ENCODE peak calls at places on chromosomes 1 and 21, in nine cellular contexts. One of them, this sample, is unnamed. For H3K27me3, the result is how much of the 10 kb centered on the place peaks cover.

GRCh38 chr1:212853658-212854057 is 4.4 kb upstream of the FLVCR1 start:
- DNase-seq in tibial artery: no peak
- DNase-seq in left ventricle myocardium inferior: no peak
- DNase-seq in bronchial epithelial cell: no peak
- DNase-seq in BE2C: no peak
- DNase-seq in CD8-positive, alpha-beta memory T cell: no peak
- DNase-seq in HCT116: no peak
- DNase-seq in upper lobe of right lung: no peak
- DNase-seq in right cardiac atrium: no peak
- DNase-seq in this sample: no peak

GRCh38 chr1:54398963-54399528 is 7.1 kb downstream of the SSBP3 start:
- DNase-seq in tibial artery: no peak
- DNase-seq in left ventricle myocardium inferior: no peak
- DNase-seq in bronchial epithelial cell: no peak
- DNase-seq in BE2C: no peak
- DNase-seq in CD8-positive, alpha-beta memory T cell: no peak
- DNase-seq in HCT116: no peak
- DNase-seq in upper lobe of right lung: no peak
- DNase-seq in right cardiac atrium: no peak
- DNase-seq in this sample: no peak

GRCh38 chr1:63124666-63125191 is 197.6 kb upstream of the FOXD3 start:
- DNase-seq in tibial artery: no peak
- DNase-seq in left ventricle myocardium inferior: no peak
- DNase-seq in bronchial epithelial cell: no peak
- DNase-seq in BE2C: no peak
- DNase-seq in CD8-positive, alpha-beta memory T cell: no peak
- DNase-seq in HCT116: no peak
- DNase-seq in upper lobe of right lung: no peak
- DNase-seq in right cardiac atrium: no peak
- DNase-seq in this sample: peak

GRCh38 chr1:117096871-117097842 is 24.4 kb downstream of the TRIM45 start:
- DNase-seq in tibial artery: no peak
- DNase-seq in left ventricle myocardium inferior: no peak
- DNase-seq in bronchial epithelial cell: no peak
- DNase-seq in BE2C: no peak
- DNase-seq in CD8-positive, alpha-beta memory T cell: no peak
- DNase-seq in HCT116: no peak
- DNase-seq in upper lobe of right lung: no peak
- DNase-seq in right cardiac atrium: no peak
- DNase-seq in this sample: no peak

GRCh38 chr1:7388141-7388487 is 383.0 kb upstream of the VAMP3 start:
- DNase-seq in tibial artery: no peak
- DNase-seq in left ventricle myocardium inferior: peak
- DNase-seq in bronchial epithelial cell: no peak
- DNase-seq in BE2C: no peak
- DNase-seq in CD8-positive, alpha-beta memory T cell: no peak
- DNase-seq in HCT116: no peak
- DNase-seq in upper lobe of right lung: no peak
- DNase-seq in right cardiac atrium: peak
- DNase-seq in this sample: peak

GRCh38 chr21:36698160-36699025 is 522 bp upstream of the SIM2 start:
- DNase-seq in tibial artery: no peak
- DNase-seq in left ventricle myocardium inferior: no peak
- DNase-seq in bronchial epithelial cell: no peak
- DNase-seq in BE2C: no peak
- DNase-seq in CD8-positive, alpha-beta memory T cell: no peak
- DNase-seq in HCT116: peak
- DNase-seq in upper lobe of right lung: peak
- DNase-seq in right cardiac atrium: no peak
- DNase-seq in this sample: no peak

GRCh38 chr1:227697321-227697864 is 37.7 kb downstream of the JMJD4 start:
- DNase-seq in tibial artery: no peak
- DNase-seq in left ventricle myocardium inferior: no peak
- DNase-seq in bronchial epithelial cell: no peak
- DNase-seq in BE2C: no peak
- DNase-seq in CD8-positive, alpha-beta memory T cell: no peak
- DNase-seq in HCT116: no peak
- DNase-seq in upper lobe of right lung: no peak
- DNase-seq in right cardiac atrium: no peak
- DNase-seq in this sample: no peak

GRCh38 chr1:5686195-5686594 is 306.0 kb downstream of the NPHP4 start:
- DNase-seq in tibial artery: no peak
- DNase-seq in left ventricle myocardium inferior: no peak
- DNase-seq in bronchial epithelial cell: no peak
- DNase-seq in BE2C: no peak
- DNase-seq in CD8-positive, alpha-beta memory T cell: no peak
- DNase-seq in HCT116: peak
- DNase-seq in upper lobe of right lung: no peak
- DNase-seq in right cardiac atrium: no peak
- DNase-seq in this sample: no peak

GRCh38 chr1:58812926-58813325 is 29.1 kb upstream of the JUN start:
- DNase-seq in tibial artery: no peak
- DNase-seq in left ventricle myocardium inferior: no peak
- DNase-seq in bronchial epithelial cell: peak
- DNase-seq in BE2C: no peak
- DNase-seq in CD8-positive, alpha-beta memory T cell: peak
- DNase-seq in HCT116: no peak
- DNase-seq in upper lobe of right lung: no peak
- DNase-seq in right cardiac atrium: no peak
- DNase-seq in this sample: no peak

GRCh38 chr1:35544976-35545375 is 12.2 kb downstream of the KIAA0319L start:
- DNase-seq in tibial artery: no peak
- DNase-seq in left ventricle myocardium inferior: no peak
- DNase-seq in bronchial epithelial cell: no peak
- DNase-seq in BE2C: peak
- DNase-seq in CD8-positive, alpha-beta memory T cell: peak
- DNase-seq in HCT116: no peak
- DNase-seq in upper lobe of right lung: no peak
- DNase-seq in right cardiac atrium: peak
- DNase-seq in this sample: no peak

GRCh38 chr1:72526926-72527325 is 244.6 kb upstream of the NEGR1 start:
- DNase-seq in tibial artery: no peak
- DNase-seq in left ventricle myocardium inferior: no peak
- DNase-seq in bronchial epithelial cell: peak
- DNase-seq in BE2C: no peak
- DNase-seq in CD8-positive, alpha-beta memory T cell: no peak
- DNase-seq in HCT116: no peak
- DNase-seq in upper lobe of right lung: no peak
- DNase-seq in right cardiac atrium: no peak
- DNase-seq in this sample: no peak

GRCh38 chr1:178011101-178011828 is 41.4 kb upstream of the SEC16B start:
- DNase-seq in tibial artery: no peak
- DNase-seq in left ventricle myocardium inferior: no peak
- DNase-seq in bronchial epithelial cell: peak
- DNase-seq in BE2C: no peak
- DNase-seq in CD8-positive, alpha-beta memory T cell: no peak
- DNase-seq in HCT116: peak
- DNase-seq in upper lobe of right lung: no peak
- DNase-seq in right cardiac atrium: no peak
- DNase-seq in this sample: peak

GRCh38 chr21:44850208-44850800 is 23.2 kb downstream of the PTTG1IP start:
- DNase-seq in tibial artery: no peak
- DNase-seq in left ventricle myocardium inferior: no peak
- DNase-seq in bronchial epithelial cell: no peak
- DNase-seq in BE2C: no peak
- DNase-seq in CD8-positive, alpha-beta memory T cell: no peak
- DNase-seq in HCT116: no peak
- DNase-seq in upper lobe of right lung: peak
- DNase-seq in right cardiac atrium: no peak
- DNase-seq in this sample: no peak

GRCh38 chr1:161200421-161200991 is 1.7 kb upstream of the ADAMTS4 start:
- DNase-seq in tibial artery: no peak
- DNase-seq in left ventricle myocardium inferior: no peak
- DNase-seq in bronchial epithelial cell: no peak
- DNase-seq in BE2C: no peak
- DNase-seq in CD8-positive, alpha-beta memory T cell: no peak
- DNase-seq in HCT116: no peak
- DNase-seq in upper lobe of right lung: no peak
- DNase-seq in right cardiac atrium: no peak
- DNase-seq in this sample: no peak

GRCh38 chr1:24683713-24684162 is 40.6 kb downstream of the SRRM1 start:
- DNase-seq in tibial artery: no peak
- DNase-seq in left ventricle myocardium inferior: no peak
- DNase-seq in bronchial epithelial cell: peak
- DNase-seq in BE2C: peak
- DNase-seq in CD8-positive, alpha-beta memory T cell: no peak
- DNase-seq in HCT116: peak
- DNase-seq in upper lobe of right lung: no peak
- DNase-seq in right cardiac atrium: no peak
- DNase-seq in this sample: peak

GRCh38 chr1:29271724-29272123 is 35.4 kb downstream of the PTPRU start:
- DNase-seq in tibial artery: peak
- DNase-seq in left ventricle myocardium inferior: peak
- DNase-seq in bronchial epithelial cell: peak
- DNase-seq in BE2C: no peak
- DNase-seq in CD8-positive, alpha-beta memory T cell: no peak
- DNase-seq in HCT116: no peak
- DNase-seq in upper lobe of right lung: peak
- DNase-seq in right cardiac atrium: peak
- DNase-seq in this sample: peak

GRCh38 chr1:155932487-155932886 is 1.7 kb downstream of the KHDC4 start:
- DNase-seq in tibial artery: no peak
- DNase-seq in left ventricle myocardium inferior: no peak
- DNase-seq in bronchial epithelial cell: peak
- DNase-seq in BE2C: no peak
- DNase-seq in CD8-positive, alpha-beta memory T cell: no peak
- DNase-seq in HCT116: no peak
- DNase-seq in upper lobe of right lung: no peak
- DNase-seq in right cardiac atrium: no peak
- DNase-seq in this sample: no peak

GRCh38 chr1:125080077-125080476 is 3895.3 kb downstream of the SRGAP2C start:
- DNase-seq in tibial artery: no peak
- DNase-seq in left ventricle myocardium inferior: no peak
- DNase-seq in bronchial epithelial cell: no peak
- DNase-seq in BE2C: no peak
- DNase-seq in CD8-positive, alpha-beta memory T cell: no peak
- DNase-seq in HCT116: no peak
- DNase-seq in upper lobe of right lung: no peak
- DNase-seq in right cardiac atrium: no peak
- DNase-seq in this sample: no peak

GRCh38 chr1:12076425-12077005 is 13.4 kb downstream of the TNFRSF8 start:
- DNase-seq in tibial artery: no peak
- DNase-seq in left ventricle myocardium inferior: no peak
- DNase-seq in bronchial epithelial cell: no peak
- DNase-seq in BE2C: no peak
- DNase-seq in CD8-positive, alpha-beta memory T cell: peak
- DNase-seq in HCT116: no peak
- DNase-seq in upper lobe of right lung: no peak
- DNase-seq in right cardiac atrium: no peak
- DNase-seq in this sample: no peak
- H3K4me3 ChIP-seq in tibial artery: no peak
- H3K4me3 ChIP-seq in left ventricle myocardium inferior: no peak
- H3K4me3 ChIP-seq in bronchial epithelial cell: no peak
- H3K4me3 ChIP-seq in BE2C: no peak
- H3K4me3 ChIP-seq in CD8-positive, alpha-beta memory T cell: no peak
- H3K4me3 ChIP-seq in HCT116: no peak
- H3K4me3 ChIP-seq in upper lobe of right lung: no peak
- H3K4me3 ChIP-seq in right cardiac atrium: no peak
- H3K4me3 ChIP-seq in this sample: no peak

DNA sequence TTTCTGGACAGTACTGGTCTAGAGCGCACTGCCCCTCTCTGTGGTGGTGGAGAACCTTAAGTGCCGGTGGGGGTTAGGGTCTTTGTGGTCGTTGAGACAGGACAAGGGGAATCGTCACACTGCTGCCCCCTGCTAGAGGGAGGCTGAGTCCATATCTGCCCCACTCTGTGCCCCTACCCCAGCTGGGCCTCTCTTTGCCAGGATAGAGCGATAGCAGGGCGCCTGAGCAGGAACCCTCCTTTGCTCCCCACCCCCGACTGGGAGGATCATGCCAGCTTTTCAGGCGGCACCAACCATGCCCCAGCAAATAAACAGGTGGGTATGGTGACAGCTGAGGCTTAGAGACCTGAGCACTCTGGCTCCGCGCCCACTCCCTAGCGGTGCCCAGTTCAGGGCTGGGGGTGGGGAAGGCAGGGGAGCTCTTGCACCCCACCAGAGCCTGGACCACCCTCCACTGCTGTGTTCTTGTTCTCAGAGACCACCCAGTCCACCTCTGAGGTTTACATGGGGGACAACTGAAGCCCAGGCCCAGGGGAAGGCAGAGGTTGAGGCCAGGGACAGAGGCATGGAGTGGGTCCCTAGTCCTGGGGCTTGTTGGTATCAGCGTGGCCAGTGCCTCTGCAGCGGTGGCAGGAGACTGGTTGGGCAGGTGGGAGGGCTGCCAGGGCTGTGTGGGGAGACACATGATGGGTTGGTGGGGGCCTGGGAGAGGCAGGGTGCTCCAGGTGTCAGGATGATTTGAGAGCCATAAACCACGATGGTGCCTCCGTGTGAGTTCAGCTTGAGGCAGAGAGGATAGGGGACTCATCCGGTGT is 1.6 kb downstream of the PADI2 start:
- DNase-seq in tibial artery: no peak
- DNase-seq in left ventricle myocardium inferior: no peak
- DNase-seq in bronchial epithelial cell: no peak
- DNase-seq in BE2C: no peak
- DNase-seq in CD8-positive, alpha-beta memory T cell: no peak
- DNase-seq in HCT116: no peak
- DNase-seq in upper lobe of right lung: no peak
- DNase-seq in right cardiac atrium: no peak
- DNase-seq in this sample: no peak
- H3K27me3 ChIP-seq in tibial artery: under half
- H3K27me3 ChIP-seq in left ventricle myocardium inferior: half or more
- H3K27me3 ChIP-seq in bronchial epithelial cell: under half
- H3K27me3 ChIP-seq in BE2C: under half
- H3K27me3 ChIP-seq in CD8-positive, alpha-beta memory T cell: under half
- H3K27me3 ChIP-seq in HCT116: under half
- H3K27me3 ChIP-seq in upper lobe of right lung: under half
- H3K27me3 ChIP-seq in right cardiac atrium: under half
- H3K27me3 ChIP-seq in this sample: under half

GRCh38 chr1:74237035-74237434 is 1.8 kb downstream of the TNNI3K start:
- DNase-seq in tibial artery: no peak
- DNase-seq in left ventricle myocardium inferior: no peak
- DNase-seq in bronchial epithelial cell: no peak
- DNase-seq in BE2C: no peak
- DNase-seq in CD8-positive, alpha-beta memory T cell: no peak
- DNase-seq in HCT116: no peak
- DNase-seq in upper lobe of right lung: no peak
- DNase-seq in right cardiac atrium: no peak
- DNase-seq in this sample: no peak
- H3K4me3 ChIP-seq in tibial artery: no peak
- H3K4me3 ChIP-seq in left ventricle myocardium inferior: peak
- H3K4me3 ChIP-seq in bronchial epithelial cell: no peak
- H3K4me3 ChIP-seq in BE2C: no peak
- H3K4me3 ChIP-seq in CD8-positive, alpha-beta memory T cell: no peak
- H3K4me3 ChIP-seq in HCT116: no peak
- H3K4me3 ChIP-seq in upper lobe of right lung: no peak
- H3K4me3 ChIP-seq in right cardiac atrium: peak
- H3K4me3 ChIP-seq in this sample: no peak

DNA sequence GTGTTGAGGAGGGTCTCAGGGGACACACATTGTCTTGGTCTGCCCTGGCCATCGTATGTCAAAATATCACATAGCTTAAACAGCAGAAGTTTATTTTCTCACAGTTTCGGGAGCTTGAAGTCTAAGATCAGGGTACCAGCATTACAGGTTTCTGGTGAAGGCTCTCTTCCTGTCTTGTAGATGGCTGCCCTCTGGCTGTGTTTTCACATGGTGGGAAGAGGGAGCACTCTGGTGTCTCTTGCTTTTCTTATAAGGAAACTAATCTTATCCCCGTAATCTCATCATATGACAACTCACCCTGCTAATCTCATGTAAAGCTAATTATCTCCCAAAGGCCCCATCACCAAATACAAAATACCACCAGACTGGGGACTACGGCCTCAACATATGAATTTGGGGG is 246.9 kb upstream of the ST6GALNAC5 start:
- DNase-seq in tibial artery: no peak
- DNase-seq in left ventricle myocardium inferior: no peak
- DNase-seq in bronchial epithelial cell: no peak
- DNase-seq in BE2C: no peak
- DNase-seq in CD8-positive, alpha-beta memory T cell: no peak
- DNase-seq in HCT116: no peak
- DNase-seq in upper lobe of right lung: no peak
- DNase-seq in right cardiac atrium: no peak
- DNase-seq in this sample: no peak
- H3K27me3 ChIP-seq in tibial artery: under half
- H3K27me3 ChIP-seq in left ventricle myocardium inferior: under half
- H3K27me3 ChIP-seq in bronchial epithelial cell: under half
- H3K27me3 ChIP-seq in BE2C: under half
- H3K27me3 ChIP-seq in CD8-positive, alpha-beta memory T cell: under half
- H3K27me3 ChIP-seq in HCT116: under half
- H3K27me3 ChIP-seq in upper lobe of right lung: under half
- H3K27me3 ChIP-seq in right cardiac atrium: under half
- H3K27me3 ChIP-seq in this sample: under half

This sample was measured in SJSA1.